ENCODE peak calls at places on chromosomes 1 and 21, in six cellular contexts. A, S, N, D, B and T are unnamed samples.

GRCh38 chr21:25496825-25497482 is 110.3 kb downstream of the MRPL39 start:
- DNase-seq in B (no peak), N (peak), A (no peak), D (no peak), S (no peak), T (no peak)

GRCh38 chr1:72891976-72892375 is 609.6 kb upstream of the NEGR1 start:
- DNase-seq in A (no peak), S (no peak), D (no peak), N (no peak), B (no peak), T (no peak)

GRCh38 chr1:87463917-87464565 is 135.4 kb downstream of the LMO4 start:
- DNase-seq in D (no peak), S (no peak), B (no peak), A (no peak), N (no peak), T (no peak)

GRCh38 chr1:28950449-28950848 is 36.1 kb downstream of the EPB41 start:
- DNase-seq in B (no peak), N (no peak), A (no peak), S (no peak), D (no peak), T (no peak)

GRCh38 chr1:20351911-20352675 is 61.4 kb downstream of the VWA5B1 start:
- DNase-seq in B (no peak), A (no peak), N (no peak), S (no peak), D (no peak), T (no peak)

GRCh38 chr1:90246069-90246468 is 251.2 kb downstream of the ZNF326 start:
- DNase-seq in S (no peak), A (no peak), N (no peak), B (no peak), D (no peak), T (no peak)

GRCh38 chr1:17586172-17586963 is 46.9 kb downstream of the ARHGEF10L start:
- DNase-seq in S (no peak), A (no peak), N (peak), B (no peak), D (no peak), T (peak)

GRCh38 chr1:117106478-117106877 is 15.1 kb downstream of the TRIM45 start:
- DNase-seq in N (no peak), B (no peak), D (no peak), S (no peak), A (no peak), T (no peak)

GRCh38 chr1:180229483-180230415 is at the start of gene LHX4:
- DNase-seq in N (no peak), D (peak), B (peak), S (no peak), A (no peak), T (peak)

GRCh38 chr1:180231506-180232420 is 1.7 kb downstream of the LHX4 start:
- DNase-seq in D (no peak), A (no peak), N (no peak), B (peak), S (no peak), T (peak)

GRCh38 chr1:180232521-180233043 is 2.5 kb downstream of the LHX4 start:
- DNase-seq in B (no peak), N (no peak), A (no peak), S (no peak), D (no peak), T (peak)

GRCh38 chr1:180230416-180230790 is 339 bp downstream of the LHX4 start:
- DNase-seq in S (no peak), B (no peak), N (no peak), D (no peak), A (no peak), T (peak)

DNA sequence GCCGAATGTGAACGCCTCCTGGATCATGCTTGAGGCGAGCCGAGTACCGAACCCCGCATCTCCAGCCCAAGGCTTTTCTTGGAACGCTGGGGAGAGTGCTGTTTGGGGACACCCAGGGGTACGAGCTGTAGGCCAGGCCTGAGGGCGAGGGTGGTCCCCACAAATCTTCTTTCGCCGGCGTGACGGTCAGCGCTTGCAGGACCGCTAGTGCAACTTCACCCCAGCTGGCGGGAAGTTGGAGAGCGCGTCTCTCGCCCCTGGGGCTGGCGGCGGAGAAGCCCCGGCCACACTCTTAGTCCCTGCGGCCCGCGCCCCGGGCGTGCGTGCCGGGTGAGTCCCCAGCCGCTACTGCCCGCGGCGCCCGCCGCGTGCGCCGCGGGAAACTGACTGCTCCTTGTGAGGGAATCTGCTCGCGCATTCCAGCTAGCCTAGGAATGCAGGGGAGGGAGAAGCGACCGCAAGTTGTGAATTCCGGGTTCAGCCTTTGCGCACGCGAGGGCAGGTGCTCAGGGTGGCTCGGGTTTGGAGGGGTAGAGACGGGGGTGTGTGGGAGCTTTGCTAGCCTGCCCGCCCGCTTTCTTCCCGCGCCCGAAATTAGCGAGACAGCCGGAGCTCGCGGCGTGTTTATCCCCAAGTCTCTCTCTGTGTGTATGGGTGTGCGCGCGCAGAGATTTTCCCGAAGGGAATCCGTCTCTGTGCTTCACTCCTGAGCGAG is 884 bp downstream of the LHX4 start:
- DNase-seq in S (no peak), N (no peak), B (no peak), A (no peak), D (no peak), T (no peak)
- H3K4me3 ChIP-seq in S (peak), N (peak), B (peak), A (peak), D (peak), T (peak)

GRCh38 chr1:148318123-148318899 is 164.8 kb downstream of the PPIAL4G start:
- DNase-seq in S (no peak), A (no peak), B (no peak), N (no peak), D (no peak), T (no peak)
- H3K4me3 ChIP-seq in S (peak), A (peak), B (no peak), N (peak), D (no peak), T (peak)

DNA sequence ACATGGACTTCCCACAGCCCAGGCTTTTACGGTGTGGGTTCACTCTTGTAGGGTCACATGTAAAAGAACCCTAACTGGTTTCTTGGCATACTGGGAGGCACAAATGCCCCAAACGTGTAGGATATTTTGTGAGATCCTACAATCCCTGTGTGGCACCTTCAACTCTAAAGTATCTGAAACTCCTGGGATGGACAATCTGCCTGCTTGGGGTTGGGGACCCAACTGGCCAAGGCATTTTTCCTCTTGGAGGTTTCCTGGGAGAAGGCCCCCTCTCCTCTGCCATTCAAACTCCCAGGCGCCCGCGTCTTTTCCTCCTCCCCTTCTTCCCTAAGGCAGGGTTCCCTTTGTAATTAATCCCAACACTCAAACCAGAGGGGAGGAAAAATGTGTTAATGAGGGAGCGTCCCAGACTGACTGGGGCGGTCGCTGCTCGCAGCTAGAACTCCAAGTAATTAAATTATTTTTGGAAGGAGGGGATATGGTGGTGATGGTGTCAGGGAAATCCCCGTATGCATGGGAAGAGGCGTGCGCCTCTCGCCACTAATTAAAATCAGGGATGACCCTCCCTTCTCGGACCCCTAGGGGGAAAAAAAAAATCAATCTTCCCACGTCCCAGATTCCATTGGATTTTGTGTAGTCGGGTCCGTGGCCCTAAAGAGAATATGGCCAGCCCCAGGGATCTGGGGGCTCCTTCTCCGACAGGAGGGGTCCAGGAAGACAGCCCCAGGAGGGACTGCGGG is 650 bp upstream of the VANGL2 start:
- DNase-seq in N (no peak), S (no peak), A (no peak), B (no peak), D (no peak), T (no peak)
- H3K4me3 ChIP-seq in N (peak), S (peak), A (peak), B (peak), D (peak), T (peak)

GRCh38 chr1:246583448-246584185 is 17.4 kb downstream of the CNST start:
- DNase-seq in N (no peak), A (peak), S (no peak), D (no peak), B (no peak), T (peak)
- H3K4me3 ChIP-seq in N (no peak), A (no peak), S (no peak), D (no peak), B (no peak), T (no peak)